ENCODE peak calls at places on chromosomes 12 and 14, in four cellular contexts. T is GM23338, L is foreskin keratinocyte, J is psoas muscle. Y is an unnamed sample. For H3K4me1, the result is how much of the 10 kb centered on the place peaks cover.

GRCh38 chr14:23121401-23121800 is 2.3 kb upstream of the CEBPE start:
- DNase-seq in T (no peak), J (peak), L (no peak), Y (no peak)

GRCh38 chr12:100793182-100793581 is 1.4 kb upstream of the ANO4 start:
- DNase-seq in J (no peak), T (no peak), L (peak), Y (no peak)

GRCh38 chr12:21627924-21628323 is 23.3 kb upstream of the GYS2 start:
- DNase-seq in T (no peak), L (no peak), J (no peak), Y (no peak)

GRCh38 chr12:4526923-4527546 is 11.7 kb upstream of the RAD51AP1 start:
- DNase-seq in T (peak), J (no peak), L (no peak), Y (no peak)

GRCh38 chr12:96070670-96071279 is 35.4 kb upstream of the LTA4H start:
- DNase-seq in L (peak), J (no peak), T (peak), Y (no peak)

GRCh38 chr14:56812364-56813103 is 2.3 kb upstream of the OTX2 start:
- DNase-seq in J (no peak), L (no peak), T (no peak), Y (no peak)

GRCh38 chr12:89346741-89347324 is 5.5 kb downstream of the DUSP6 start:
- DNase-seq in T (peak), L (peak), J (no peak), Y (no peak)

GRCh38 chr12:92028039-92028709 is 117.5 kb downstream of the BTG1 start:
- DNase-seq in J (no peak), L (peak), T (no peak), Y (no peak)

GRCh38 chr12:109126781-109127180 is 10.4 kb downstream of the ACACB start:
- DNase-seq in J (no peak), T (no peak), L (no peak), Y (no peak)

GRCh38 chr14:101721951-101722661 is 39.4 kb upstream of the PPP2R5C start:
- DNase-seq in J (no peak), L (peak), T (peak), Y (no peak)

DNA sequence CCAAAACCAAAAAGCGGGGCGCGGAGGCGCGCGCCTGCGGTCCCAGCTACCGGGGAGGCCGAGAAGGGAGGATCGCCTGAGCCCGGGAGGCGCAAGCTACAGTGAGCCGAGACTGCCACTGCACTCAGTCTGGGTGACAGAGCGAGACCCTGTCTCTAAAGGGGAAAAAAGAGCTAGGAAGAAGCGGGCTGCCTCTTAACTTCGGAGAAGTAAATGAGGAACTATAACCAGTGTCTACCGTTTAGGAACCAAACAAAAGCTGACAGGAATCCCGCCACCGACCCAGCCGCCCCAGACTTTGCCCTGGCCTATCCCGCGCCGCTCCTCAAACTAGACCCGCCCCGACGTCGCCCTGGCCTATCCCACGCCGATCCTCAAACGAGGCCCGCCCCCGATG is 611 bp upstream of the SIVA1 start:
- DNase-seq in T (no peak), L (no peak), J (no peak), Y (no peak)
- H3K4me1 ChIP-seq in T (under half), L (under half), J (half or more), Y (under half)

GRCh38 chr14:90062852-90063539 is 1.2 kb downstream of the KCNK13 start:
- DNase-seq in L (no peak), J (no peak), T (peak), Y (no peak)

GRCh38 chr14:90058876-90059458 is 2.8 kb upstream of the KCNK13 start:
- DNase-seq in L (no peak), T (no peak), J (no peak), Y (no peak)

GRCh38 chr14:90060965-90061848 is 587 bp upstream of the KCNK13 start:
- DNase-seq in J (peak), T (peak), L (no peak), Y (peak)

GRCh38 chr14:90061849-90062794 is at the start of gene KCNK13:
- DNase-seq in L (peak), T (peak), J (peak), Y (peak)

DNA sequence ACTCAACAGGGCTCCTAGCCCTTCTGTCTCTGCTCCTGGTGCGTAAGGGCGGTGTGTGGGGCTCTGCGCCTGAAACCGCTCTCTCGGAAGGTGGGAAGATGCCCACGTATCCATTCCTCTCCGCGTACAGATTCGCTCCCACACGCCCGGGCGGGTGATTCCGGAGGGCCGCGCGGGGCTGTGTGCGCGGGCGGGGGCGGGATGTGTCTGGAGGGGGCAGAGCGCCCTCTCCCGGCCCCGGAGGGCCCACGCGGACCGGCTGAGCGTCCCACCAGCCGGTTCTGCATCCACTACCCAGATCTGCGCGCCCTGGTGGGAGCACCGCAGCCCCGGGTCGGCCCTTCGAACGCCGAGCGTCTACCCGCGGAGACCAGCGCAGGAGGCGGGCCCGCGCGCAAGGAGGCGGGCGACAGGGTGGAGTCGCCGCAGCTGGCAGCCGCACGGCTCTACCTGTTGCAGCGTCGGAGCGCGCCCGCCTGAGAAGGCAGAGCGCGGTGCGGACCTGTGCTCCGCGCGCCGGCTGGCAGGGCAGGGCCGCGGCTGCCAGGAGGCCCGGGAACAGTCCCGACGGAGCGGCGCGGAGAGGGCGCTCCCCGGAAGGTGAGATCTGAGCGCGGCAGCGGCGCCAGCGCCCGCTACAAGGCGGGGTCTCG is 1.4 kb upstream of the KCNK13 start:
- DNase-seq in L (peak), T (peak), J (peak), Y (peak)
- TF ChIP-seq CTCF in L (peak), T (peak), J (no peak), Y (peak)

GRCh38 chr14:93957333-93957710 is 19.0 kb downstream of the ASB2 start:
- DNase-seq in J (no peak), L (no peak), T (no peak), Y (no peak)

GRCh38 chr14:93954516-93954830 is 21.9 kb downstream of the ASB2 start:
- DNase-seq in J (no peak), L (no peak), T (no peak), Y (no peak)

GRCh38 chr14:93956514-93957332 is 19.6 kb downstream of the ASB2 start:
- DNase-seq in T (no peak), L (no peak), J (no peak), Y (no peak)

GRCh38 chr14:93954900-93955891 is 21.2 kb downstream of the ASB2 start:
- DNase-seq in J (no peak), T (no peak), L (no peak), Y (no peak)

DNA sequence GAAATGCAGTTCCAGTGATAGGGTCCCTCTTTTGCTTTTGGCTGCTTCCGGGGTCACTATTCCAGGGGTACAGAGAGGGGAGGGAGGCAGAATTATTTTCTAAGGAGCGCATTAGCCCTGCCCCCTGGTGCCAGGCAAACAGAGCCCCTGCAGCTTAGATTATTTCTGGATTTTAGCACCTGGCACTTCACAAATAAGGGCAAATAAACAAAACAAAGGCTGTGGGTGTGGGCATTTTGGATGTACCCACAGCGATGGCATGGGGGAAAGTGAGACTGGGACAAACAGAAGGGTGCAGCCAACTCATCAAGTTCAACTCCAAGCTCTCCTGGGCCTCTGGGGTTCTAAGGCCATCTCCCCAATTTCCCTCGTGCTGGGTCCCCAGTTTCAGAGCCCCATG is 20.3 kb downstream of the ASB2 start:
- DNase-seq in T (no peak), J (no peak), L (no peak), Y (no peak)
- H3K4me1 ChIP-seq in T (under half), J (half or more), L (under half), Y (under half)

DNA sequence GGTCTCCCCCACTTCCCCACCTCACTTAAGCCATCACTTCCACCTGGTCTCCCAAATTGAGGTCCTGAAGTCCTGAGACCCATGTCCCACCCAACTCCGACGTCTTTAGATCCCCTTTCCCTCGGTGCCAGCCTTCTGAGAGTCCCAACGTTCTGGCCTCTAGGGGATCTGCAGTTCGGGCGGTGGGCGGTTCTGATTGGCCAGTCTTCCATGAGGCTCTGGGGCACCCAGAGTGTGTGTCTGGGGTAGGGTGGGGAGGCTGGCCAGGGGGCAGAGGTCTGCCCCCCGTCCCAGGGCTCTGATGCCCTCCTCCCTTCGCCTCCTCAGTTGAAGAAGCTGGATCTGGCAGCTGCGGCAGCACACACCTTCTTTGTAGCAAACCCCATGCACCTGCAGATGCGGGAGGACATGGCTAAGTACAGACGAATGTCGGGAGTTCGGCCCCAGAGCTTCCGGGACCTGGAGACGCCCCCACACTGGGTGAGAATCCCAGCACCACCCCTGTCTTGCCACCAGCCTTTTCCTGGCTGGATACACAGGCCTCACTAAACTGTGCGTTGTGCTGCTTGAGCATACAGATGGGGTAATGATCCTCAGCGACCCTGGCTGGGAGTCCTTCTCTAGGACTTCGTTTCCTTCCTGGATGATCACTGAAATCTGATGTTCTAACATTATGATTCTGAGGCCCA is 1.5 kb downstream of the P3H3 start:
- DNase-seq in T (no peak), L (peak), J (no peak), Y (peak)
- TF ChIP-seq CTCF in T (no peak), L (peak), J (no peak), Y (no peak)